ENCODE peak calls at places on chromosomes 1 and 21, in five cellular contexts. One of them, this sample, is unnamed.

GRCh38 chr1:164515221-164515620 is 43.8 kb upstream of the PBX1 start:
- DNase-seq in GM23248: no peak
- DNase-seq in neuronal stem cell: no peak
- DNase-seq in fibroblast of lung: no peak
- DNase-seq in AG09309: no peak
- DNase-seq in this sample: no peak

GRCh38 chr1:164645921-164646320 is 86.9 kb downstream of the PBX1 start:
- DNase-seq in GM23248: no peak
- DNase-seq in neuronal stem cell: no peak
- DNase-seq in fibroblast of lung: no peak
- DNase-seq in AG09309: no peak
- DNase-seq in this sample: no peak

GRCh38 chr1:43930168-43930948 is 3.2 kb upstream of the ARTN start:
- DNase-seq in GM23248: peak
- DNase-seq in neuronal stem cell: no peak
- DNase-seq in fibroblast of lung: no peak
- DNase-seq in AG09309: no peak
- DNase-seq in this sample: no peak

GRCh38 chr1:210938416-210938925 is 195.5 kb downstream of the KCNH1 start:
- DNase-seq in GM23248: no peak
- DNase-seq in neuronal stem cell: no peak
- DNase-seq in fibroblast of lung: peak
- DNase-seq in AG09309: no peak
- DNase-seq in this sample: no peak

GRCh38 chr1:204960306-204960984 is 82.6 kb upstream of the CNTN2 start:
- DNase-seq in GM23248: no peak
- DNase-seq in neuronal stem cell: no peak
- DNase-seq in fibroblast of lung: no peak
- DNase-seq in AG09309: no peak
- DNase-seq in this sample: no peak

GRCh38 chr1:36118396-36118795 is 6.6 kb downstream of the COL8A2 start:
- DNase-seq in GM23248: no peak
- DNase-seq in neuronal stem cell: no peak
- DNase-seq in fibroblast of lung: no peak
- DNase-seq in AG09309: no peak
- DNase-seq in this sample: no peak

GRCh38 chr1:119007343-119007671 is 19.2 kb upstream of the TBX15 start:
- DNase-seq in GM23248: no peak
- DNase-seq in neuronal stem cell: peak
- DNase-seq in fibroblast of lung: no peak
- DNase-seq in AG09309: no peak
- DNase-seq in this sample: no peak

GRCh38 chr1:230977781-230978490 is 725 bp downstream of the TTC13 start:
- DNase-seq in GM23248: peak
- DNase-seq in neuronal stem cell: peak
- DNase-seq in fibroblast of lung: peak
- DNase-seq in AG09309: no peak
- DNase-seq in this sample: no peak

GRCh38 chr1:161952603-161953172 is 71.0 kb downstream of the OLFML2B start:
- DNase-seq in GM23248: peak
- DNase-seq in neuronal stem cell: no peak
- DNase-seq in fibroblast of lung: peak
- DNase-seq in AG09309: no peak
- DNase-seq in this sample: no peak

GRCh38 chr1:55735110-55735509 is 519.9 kb upstream of the USP24 start:
- DNase-seq in GM23248: peak
- DNase-seq in neuronal stem cell: no peak
- DNase-seq in fibroblast of lung: no peak
- DNase-seq in AG09309: no peak
- DNase-seq in this sample: no peak

GRCh38 chr1:237444120-237444790 is 402.3 kb downstream of the RYR2 start:
- DNase-seq in GM23248: no peak
- DNase-seq in neuronal stem cell: no peak
- DNase-seq in fibroblast of lung: no peak
- DNase-seq in AG09309: no peak
- DNase-seq in this sample: no peak

GRCh38 chr1:205430631-205431305 is 8.9 kb upstream of the LEMD1 start:
- DNase-seq in GM23248: peak
- DNase-seq in neuronal stem cell: peak
- DNase-seq in fibroblast of lung: peak
- DNase-seq in AG09309: no peak
- DNase-seq in this sample: no peak

GRCh38 chr1:93989601-93990000 is 80.4 kb upstream of the GCLM start:
- DNase-seq in GM23248: no peak
- DNase-seq in neuronal stem cell: no peak
- DNase-seq in fibroblast of lung: peak
- DNase-seq in AG09309: no peak
- DNase-seq in this sample: no peak

GRCh38 chr1:3393024-3393986 is 61.2 kb upstream of the ARHGEF16 start:
- DNase-seq in GM23248: peak
- DNase-seq in neuronal stem cell: peak
- DNase-seq in fibroblast of lung: no peak
- DNase-seq in AG09309: no peak
- DNase-seq in this sample: no peak

GRCh38 chr1:177432897-177433296 is 262.1 kb downstream of the BRINP2 start:
- DNase-seq in GM23248: peak
- DNase-seq in neuronal stem cell: no peak
- DNase-seq in fibroblast of lung: no peak
- DNase-seq in AG09309: no peak
- DNase-seq in this sample: no peak

GRCh38 chr1:9717193-9718005 is 65.9 kb downstream of the PIK3CD start:
- DNase-seq in GM23248: no peak
- DNase-seq in neuronal stem cell: no peak
- DNase-seq in fibroblast of lung: no peak
- DNase-seq in AG09309: no peak
- DNase-seq in this sample: no peak

GRCh38 chr1:169795687-169796086 is 980 bp upstream of the METTL18 start:
- DNase-seq in GM23248: peak
- DNase-seq in neuronal stem cell: no peak
- DNase-seq in fibroblast of lung: peak
- DNase-seq in AG09309: no peak
- DNase-seq in this sample: no peak

GRCh38 chr1:108521990-108522393 is 37.9 kb upstream of the EEIG2 start:
- DNase-seq in GM23248: no peak
- DNase-seq in neuronal stem cell: no peak
- DNase-seq in fibroblast of lung: peak
- DNase-seq in AG09309: peak
- DNase-seq in this sample: no peak

GRCh38 chr1:248045209-248045608 is 1.4 kb upstream of the OR2L3 start:
- DNase-seq in GM23248: no peak
- DNase-seq in neuronal stem cell: no peak
- DNase-seq in fibroblast of lung: no peak
- DNase-seq in AG09309: no peak
- DNase-seq in this sample: no peak

GRCh38 chr1:33433509-33434362 is 2.8 kb upstream of the PHC2 start:
- DNase-seq in GM23248: peak
- DNase-seq in neuronal stem cell: no peak
- DNase-seq in fibroblast of lung: peak
- DNase-seq in AG09309: peak
- DNase-seq in this sample: peak

GRCh38 chr21:44940116-44940631 is 345 bp downstream of the SLX9 start:
- DNase-seq in GM23248: peak
- DNase-seq in neuronal stem cell: no peak
- DNase-seq in fibroblast of lung: no peak
- DNase-seq in AG09309: no peak
- DNase-seq in this sample: no peak

GRCh38 chr1:113185463-113186104 is 112.6 kb downstream of the LRIG2 start:
- DNase-seq in GM23248: no peak
- DNase-seq in neuronal stem cell: no peak
- DNase-seq in fibroblast of lung: no peak
- DNase-seq in AG09309: no peak
- DNase-seq in this sample: no peak

GRCh38 chr1:36304970-36305914 is 926 bp upstream of the SH3D21 start:
- DNase-seq in GM23248: peak
- DNase-seq in neuronal stem cell: no peak
- DNase-seq in fibroblast of lung: no peak
- DNase-seq in AG09309: no peak
- DNase-seq in this sample: no peak

GRCh38 chr1:176939993-176940392 is 224.5 kb downstream of the ASTN1 start:
- DNase-seq in GM23248: peak
- DNase-seq in neuronal stem cell: no peak
- DNase-seq in fibroblast of lung: peak
- DNase-seq in AG09309: no peak
- DNase-seq in this sample: no peak

GRCh38 chr1:240732390-240732789 is 120.4 kb upstream of the GREM2 start:
- DNase-seq in GM23248: peak
- DNase-seq in neuronal stem cell: peak
- DNase-seq in fibroblast of lung: peak
- DNase-seq in AG09309: no peak
- DNase-seq in this sample: peak

GRCh38 chr1:60425528-60425927 is 352.0 kb upstream of the C1orf87 start:
- DNase-seq in GM23248: peak
- DNase-seq in neuronal stem cell: no peak
- DNase-seq in fibroblast of lung: peak
- DNase-seq in AG09309: no peak
- DNase-seq in this sample: no peak

GRCh38 chr1:2312589-2313301 is 78.6 kb downstream of the MORN1 start:
- DNase-seq in GM23248: peak
- DNase-seq in neuronal stem cell: no peak
- DNase-seq in fibroblast of lung: no peak
- DNase-seq in AG09309: no peak
- DNase-seq in this sample: no peak

GRCh38 chr1:158084336-158084735 is 90.9 kb downstream of the KIRREL1 start:
- DNase-seq in GM23248: no peak
- DNase-seq in neuronal stem cell: no peak
- DNase-seq in fibroblast of lung: no peak
- DNase-seq in AG09309: no peak
- DNase-seq in this sample: no peak

GRCh38 chr1:53982762-53983101 is 35.3 kb downstream of the LDLRAD1 start:
- DNase-seq in GM23248: no peak
- DNase-seq in neuronal stem cell: no peak
- DNase-seq in fibroblast of lung: no peak
- DNase-seq in AG09309: no peak
- DNase-seq in this sample: no peak

GRCh38 chr1:53981220-53981619 is 35.1 kb downstream of the LRRC42 start:
- DNase-seq in GM23248: no peak
- DNase-seq in neuronal stem cell: no peak
- DNase-seq in fibroblast of lung: no peak
- DNase-seq in AG09309: no peak
- DNase-seq in this sample: no peak

GRCh38 chr1:53979712-53980450 is 33.7 kb downstream of the LRRC42 start:
- DNase-seq in GM23248: no peak
- DNase-seq in neuronal stem cell: no peak
- DNase-seq in fibroblast of lung: no peak
- DNase-seq in AG09309: no peak
- DNase-seq in this sample: no peak

GRCh38 chr1:53984701-53985100 is 33.3 kb downstream of the LDLRAD1 start:
- DNase-seq in GM23248: no peak
- DNase-seq in neuronal stem cell: no peak
- DNase-seq in fibroblast of lung: no peak
- DNase-seq in AG09309: no peak
- DNase-seq in this sample: no peak

DNA sequence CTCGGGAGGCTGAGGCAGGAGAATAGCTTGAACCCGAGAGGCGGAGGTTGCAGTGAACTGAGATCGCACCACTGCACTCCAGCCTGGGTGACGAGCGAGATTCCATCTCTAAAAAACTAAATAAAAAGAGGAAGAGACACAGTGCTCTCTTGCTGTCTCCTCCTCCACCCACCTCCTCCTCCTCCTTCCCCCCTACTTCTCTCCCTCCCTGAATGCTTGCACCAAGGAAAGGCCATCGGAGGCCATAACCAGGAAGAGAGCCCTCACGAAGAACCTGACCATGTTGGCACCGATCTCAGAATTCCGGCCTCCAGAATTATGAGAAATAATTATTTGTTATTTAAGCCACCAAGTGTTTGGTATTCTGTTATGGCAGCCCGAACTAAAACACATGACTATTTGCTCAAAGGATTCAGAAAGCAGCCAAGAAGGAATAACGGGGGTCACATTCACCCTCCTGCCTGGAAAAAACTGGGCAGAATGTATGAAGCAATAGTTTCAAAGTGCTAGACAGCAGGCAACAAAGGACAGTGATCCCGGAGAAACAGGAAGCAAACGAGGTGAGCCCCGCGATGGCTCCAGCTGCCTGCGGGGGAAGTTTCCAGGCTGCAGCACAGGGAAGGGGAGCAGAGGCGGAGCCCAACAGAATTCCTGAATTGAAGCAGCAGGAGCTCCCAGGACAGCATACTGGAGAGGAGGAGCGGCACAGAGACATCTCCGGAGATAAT is 35.8 kb downstream of the LDLRAD1 start:
- DNase-seq in GM23248: peak
- DNase-seq in neuronal stem cell: peak
- DNase-seq in fibroblast of lung: peak
- DNase-seq in AG09309: no peak
- DNase-seq in this sample: no peak
- H3K4me3 ChIP-seq in GM23248: peak
- H3K4me3 ChIP-seq in neuronal stem cell: peak
- H3K4me3 ChIP-seq in fibroblast of lung: peak
- H3K4me3 ChIP-seq in AG09309: peak
- H3K4me3 ChIP-seq in this sample: peak

GRCh38 chr1:75731881-75732280 is 7.4 kb downstream of the ACADM start:
- DNase-seq in GM23248: peak
- DNase-seq in neuronal stem cell: no peak
- DNase-seq in fibroblast of lung: no peak
- DNase-seq in AG09309: no peak
- DNase-seq in this sample: no peak
- H3K4me3 ChIP-seq in GM23248: no peak
- H3K4me3 ChIP-seq in neuronal stem cell: no peak
- H3K4me3 ChIP-seq in fibroblast of lung: no peak
- H3K4me3 ChIP-seq in AG09309: no peak
- H3K4me3 ChIP-seq in this sample: no peak

DNA sequence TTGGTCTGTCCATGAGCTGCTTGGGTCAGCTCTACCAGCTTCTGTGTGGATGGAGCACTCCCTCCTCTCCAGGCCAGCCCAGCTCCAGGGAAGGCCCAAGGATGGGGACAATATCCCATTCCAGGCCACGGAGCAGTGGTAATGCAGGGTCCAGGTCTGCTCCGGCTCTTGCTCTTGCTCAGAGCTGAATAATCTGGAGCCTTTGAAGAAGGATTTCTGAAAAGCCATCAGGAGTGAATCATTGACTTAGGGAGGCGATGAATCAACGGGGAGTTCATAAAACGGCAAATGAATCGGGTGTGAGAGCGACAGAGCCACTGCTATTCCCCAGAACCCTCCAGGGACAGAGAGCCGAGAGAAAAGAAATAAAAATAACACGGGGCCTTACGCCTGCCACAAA is 7.8 kb downstream of the POU3F1 start:
- DNase-seq in GM23248: peak
- DNase-seq in neuronal stem cell: no peak
- DNase-seq in fibroblast of lung: peak
- DNase-seq in AG09309: no peak
- DNase-seq in this sample: no peak
- H3K4me3 ChIP-seq in GM23248: no peak
- H3K4me3 ChIP-seq in neuronal stem cell: no peak
- H3K4me3 ChIP-seq in fibroblast of lung: no peak
- H3K4me3 ChIP-seq in AG09309: no peak
- H3K4me3 ChIP-seq in this sample: no peak

DNA sequence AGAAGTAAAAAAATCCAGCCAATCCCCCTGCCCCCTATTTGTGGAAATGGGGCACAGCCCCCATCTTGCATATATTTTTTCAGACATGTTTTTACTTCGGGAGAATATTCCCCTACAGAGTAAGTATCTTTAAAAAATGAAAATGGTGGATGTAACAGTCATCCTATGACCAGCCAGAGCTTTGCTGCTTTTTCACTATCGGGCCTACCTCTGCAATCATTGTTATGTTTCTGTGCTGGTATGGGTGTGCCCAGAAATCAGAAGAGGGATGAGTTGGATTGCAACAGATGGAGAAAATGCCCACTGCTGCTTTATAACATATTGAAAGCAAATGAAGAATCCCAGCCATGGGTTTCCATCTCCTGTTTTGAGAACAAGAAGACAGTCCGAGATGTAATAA is 2.9 kb downstream of the CD247 start:
- DNase-seq in GM23248: no peak
- DNase-seq in neuronal stem cell: no peak
- DNase-seq in fibroblast of lung: no peak
- DNase-seq in AG09309: no peak
- DNase-seq in this sample: no peak
- H3K4me3 ChIP-seq in GM23248: no peak
- H3K4me3 ChIP-seq in neuronal stem cell: no peak
- H3K4me3 ChIP-seq in fibroblast of lung: no peak
- H3K4me3 ChIP-seq in AG09309: no peak
- H3K4me3 ChIP-seq in this sample: no peak